ENCODE peak calls at places on chromosomes 2 and 18, in eight cellular contexts. V is GM12865; O is A549; W is CD8-positive, alpha-beta memory T cell; H is astrocyte; R is OCI-LY7; J is hepatocyte; S is GM23248. C is an unnamed sample.

GRCh38 chr2:111975053-111975552 is 76.7 kb downstream of the MERTK start:
- DNase-seq in V (no peak), O (peak; percentile 33), W (no peak), H (peak; percentile 94), R (no peak), J (peak; percentile 59), S (peak; percentile 90), C (no peak)

GRCh38 chr2:64950226-64951160 is 38.7 kb upstream of the SLC1A4 start:
- DNase-seq in V (peak; percentile 69), O (no peak), W (no peak), H (peak; percentile 25), R (no peak), J (no peak), S (no peak), C (no peak)

GRCh38 chr2:67846341-67847070 is 216.3 kb downstream of the C1D start:
- DNase-seq in V (peak; percentile 61), O (peak; percentile 73), W (no peak), H (peak; percentile 91), R (peak; percentile 68), J (peak; percentile 94), S (peak; percentile 73), C (peak; percentile 21)

GRCh38 chr2:81894451-81894990 is 1590.0 kb upstream of the LRRTM1 start:
- DNase-seq in V (no peak), O (no peak), W (no peak), H (no peak), R (no peak), J (peak; percentile 49), S (no peak), C (no peak)

GRCh38 chr2:238247841-238248440 is 8.1 kb upstream of the HES6 start:
- DNase-seq in V (no peak), O (no peak), W (no peak), H (no peak), R (no peak), J (no peak), S (no peak), C (no peak)

GRCh38 chr2:62284980-62285379 is 89.1 kb downstream of the B3GNT2 start:
- DNase-seq in V (no peak), O (no peak), W (no peak), H (no peak), R (peak; percentile 36), J (no peak), S (no peak), C (no peak)

GRCh38 chr2:75587954-75588587 is 27.3 kb upstream of the EVA1A start:
- DNase-seq in V (no peak), O (no peak), W (no peak), H (peak; percentile 95), R (no peak), J (no peak), S (peak; percentile 93), C (no peak)

GRCh38 chr2:85804583-85804982 is 50.8 kb downstream of the ATOH8 start:
- DNase-seq in V (peak; percentile 16), O (peak; percentile 66), W (no peak), H (no peak), R (peak; percentile 60), J (no peak), S (peak; percentile 46), C (peak; percentile 44)

GRCh38 chr2:219727771-219728429 is 100.5 kb downstream of the SLC4A3 start:
- DNase-seq in V (no peak), O (no peak), W (no peak), H (no peak), R (no peak), J (peak; percentile 14), S (peak; percentile 45), C (no peak)

GRCh38 chr2:102033028-102033749 is 41.4 kb downstream of the IL1R2 start:
- DNase-seq in V (peak; percentile 54), O (no peak), W (no peak), H (peak; percentile 93), R (no peak), J (peak; percentile 53), S (peak; percentile 53), C (peak; percentile 40)

GRCh38 chr18:36772339-36772738 is 56.5 kb downstream of the TPGS2 start:
- DNase-seq in V (no peak), O (no peak), W (no peak), H (peak; percentile 49), R (no peak), J (no peak), S (peak; percentile 45), C (no peak)

GRCh38 chr18:63208676-63209075 is 110.9 kb downstream of the BCL2 start:
- DNase-seq in V (no peak), O (no peak), W (no peak), H (no peak), R (no peak), J (no peak), S (no peak), C (no peak)

GRCh38 chr2:229445501-229446294 is 174.6 kb upstream of the PID1 start:
- DNase-seq in V (no peak), O (no peak), W (no peak), H (peak; percentile 75), R (no peak), J (no peak), S (peak; percentile 78), C (no peak)

GRCh38 chr2:165015052-165015642 is 59.8 kb upstream of the SLC38A11 start:
- DNase-seq in V (peak; percentile 77), O (peak; percentile 21), W (peak; percentile 25), H (peak; percentile 41), R (peak; percentile 72), J (peak; percentile 86), S (peak; percentile 74), C (peak; percentile 34)

GRCh38 chr2:241224068-241224850 is 35.8 kb downstream of the ANO7 start:
- DNase-seq in V (no peak), O (no peak), W (no peak), H (peak; percentile 36), R (no peak), J (no peak), S (peak; percentile 82), C (no peak)

GRCh38 chr2:133867131-133867530 is 298.9 kb upstream of the NCKAP5 start:
- DNase-seq in V (no peak), O (no peak), W (no peak), H (peak; percentile 22), R (no peak), J (no peak), S (no peak), C (no peak)

GRCh38 chr18:29083545-29083944 is 906.6 kb upstream of the CDH2 start:
- DNase-seq in V (no peak), O (no peak), W (no peak), H (no peak), R (no peak), J (no peak), S (peak; percentile 44), C (no peak)

GRCh38 chr2:48248251-48248933 is 281.6 kb upstream of the STON1 start:
- DNase-seq in V (peak; percentile 72), O (peak; percentile 70), W (no peak), H (peak; percentile 91), R (no peak), J (peak; percentile 69), S (peak; percentile 95), C (no peak)

GRCh38 chr2:179422037-179422643 is 157.5 kb upstream of the SESTD1 start:
- DNase-seq in V (peak; percentile 73), O (peak; percentile 6), W (no peak), H (peak; percentile 29), R (peak; percentile 70), J (peak; percentile 81), S (peak; percentile 84), C (no peak)

GRCh38 chr2:177721087-177721486 is 328.5 kb downstream of the AGPS start:
- DNase-seq in V (no peak), O (no peak), W (no peak), H (no peak), R (no peak), J (no peak), S (no peak), C (no peak)
- H3K4me3 ChIP-seq in V (no peak overlapping the region), O (no peak overlapping the region), W (no peak overlapping the region), H (no peak overlapping the region), R (no peak overlapping the region), J (no peak overlapping the region), S (no peak overlapping the region), C (no peak overlapping the region)

DNA sequence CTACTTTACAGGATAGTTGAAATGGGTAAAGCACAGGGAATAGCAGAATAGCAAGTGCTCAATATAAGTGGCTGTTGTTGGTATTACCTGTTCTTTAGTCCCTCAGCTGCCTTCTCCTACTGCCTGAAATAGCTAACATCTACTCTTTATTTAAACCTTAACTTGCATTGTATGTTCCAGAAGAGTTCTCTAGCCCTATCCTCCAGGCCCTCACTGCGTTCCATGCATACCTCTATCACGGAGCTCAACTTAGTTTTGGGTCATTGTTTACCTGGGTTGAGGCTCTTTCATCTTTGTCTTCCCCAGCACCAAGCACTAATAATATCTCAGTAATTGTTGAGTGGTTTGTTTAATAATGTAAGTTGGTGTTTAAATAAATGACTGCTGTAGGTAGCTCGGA is 242.2 kb upstream of the FANCL start:
- DNase-seq in V (no peak), O (no peak), W (no peak), H (no peak), R (no peak), J (no peak), S (no peak), C (no peak)
- H3K4me3 ChIP-seq in V (no peak overlapping the region), O (no peak overlapping the region), W (no peak overlapping the region), H (no peak overlapping the region), R (no peak overlapping the region), J (no peak overlapping the region), S (no peak overlapping the region), C (no peak overlapping the region)

GRCh38 chr2:3256655-3257054 is 121.0 kb downstream of the EIPR1 start:
- DNase-seq in V (no peak), O (no peak), W (no peak), H (no peak), R (no peak), J (no peak), S (no peak), C (no peak)

GRCh38 chr2:3257166-3257565 is 120.5 kb downstream of the EIPR1 start:
- DNase-seq in V (no peak), O (no peak), W (no peak), H (peak; percentile 64), R (no peak), J (no peak), S (no peak), C (no peak)

GRCh38 chr2:3254438-3254941 is 123.1 kb downstream of the EIPR1 start:
- DNase-seq in V (peak; percentile 35), O (no peak), W (no peak), H (no peak), R (peak; percentile 79), J (no peak), S (no peak), C (no peak)

GRCh38 chr2:3257842-3258241 is 119.8 kb downstream of the EIPR1 start:
- DNase-seq in V (no peak), O (no peak), W (no peak), H (no peak), R (no peak), J (no peak), S (no peak), C (no peak)

DNA sequence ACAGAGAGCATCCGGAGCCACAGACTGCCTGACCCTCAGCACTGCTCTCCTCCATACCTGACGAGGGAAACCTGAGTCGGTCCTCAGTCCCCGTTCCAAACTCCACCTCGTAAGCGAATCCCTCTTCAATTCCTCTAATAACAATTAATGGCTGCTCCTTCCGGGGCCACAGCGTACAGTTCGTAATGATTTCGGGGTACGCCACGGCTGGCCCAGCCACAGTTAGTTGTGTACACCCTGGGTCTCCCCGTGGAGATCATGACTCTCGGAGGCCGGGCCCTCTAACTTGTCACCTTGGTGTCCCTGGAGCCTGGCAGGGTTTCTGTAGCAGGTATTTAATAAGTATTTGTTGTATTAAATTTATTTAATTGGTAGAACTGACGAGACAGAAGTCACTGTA is 121.5 kb downstream of the EIPR1 start:
- DNase-seq in V (no peak), O (no peak), W (no peak), H (no peak), R (no peak), J (no peak), S (no peak), C (no peak)
- H3K4me3 ChIP-seq in V (no peak overlapping the region), O (no peak overlapping the region), W (no peak overlapping the region), H (no peak overlapping the region), R (no peak overlapping the region), J (no peak overlapping the region), S (no peak overlapping the region), C (no peak overlapping the region)

GRCh38 chr2:73282924-73283544 is 1.2 kb downstream of the FBXO41 start:
- DNase-seq in V (no peak), O (no peak), W (no peak), H (no peak), R (peak; percentile 26), J (no peak), S (no peak), C (no peak)
- H3K4me3 ChIP-seq in V (peak overlapping the region; percentile 88), O (peak overlapping the region; percentile 77), W (no peak overlapping the region), H (peak overlapping the region; percentile 60), R (peak overlapping the region; percentile 97), J (no peak overlapping the region), S (peak overlapping the region; percentile 76), C (peak overlapping the region; percentile 69)